ENCODE peak calls at places on chromosome 16, in ten cellular contexts. R is T-helper 17 cell; J is NCI-H446; F is ELR; I is NCI-H1417; N is sciatic nerve; C is CD4-positive, alpha-beta memory T cell; V is T follicular helper cell; P is NCI-H510A; A is lung microvascular endothelial cell. O is an unnamed sample.

GRCh38 chr16:17970816-17971291 is 365.7 kb downstream of the NPIPA8 start:
- DNase-seq in C (no peak), P (no peak), I (no peak), R (no peak), A (no peak), F (no peak), V (no peak), N (no peak), J (no peak), O (no peak)

GRCh38 chr16:2817496-2818277 is 650 bp downstream of the PRSS21 start:
- DNase-seq in V (no peak), J (no peak), P (no peak), N (peak), F (no peak), R (no peak), A (no peak), I (no peak), C (no peak), O (no peak)

GRCh38 chr16:77060614-77061013 is 130.4 kb upstream of the MON1B start:
- DNase-seq in V (no peak), N (no peak), A (no peak), C (no peak), F (no peak), I (no peak), R (no peak), P (no peak), J (no peak), O (no peak)

GRCh38 chr16:70472786-70473433 is 18.5 kb downstream of the FCSK start:
- DNase-seq in F (no peak), J (no peak), N (no peak), C (no peak), I (no peak), P (no peak), A (no peak), V (no peak), R (no peak), O (no peak)

GRCh38 chr16:29738514-29738913 is 7.3 kb downstream of the C16orf54 start:
- DNase-seq in A (no peak), P (no peak), I (no peak), N (no peak), R (no peak), C (peak), F (no peak), V (peak), J (no peak), O (no peak)

GRCh38 chr16:54489225-54489781 is 202.7 kb upstream of the IRX3 start:
- DNase-seq in C (no peak), J (no peak), N (no peak), V (no peak), I (peak), A (no peak), P (no peak), R (no peak), F (no peak), O (no peak)

GRCh38 chr16:76910931-76911330 is 280.1 kb upstream of the MON1B start:
- DNase-seq in V (no peak), C (no peak), J (no peak), A (no peak), F (no peak), N (no peak), R (no peak), I (no peak), P (no peak), O (no peak)

GRCh38 chr16:31542763-31543162 is 15.1 kb downstream of the AHSP start:
- DNase-seq in V (no peak), F (no peak), N (no peak), J (no peak), I (no peak), P (no peak), A (no peak), C (no peak), R (no peak), O (no peak)

GRCh38 chr16:4694664-4695451 is 1.5 kb downstream of the NUDT16L1 start:
- DNase-seq in V (no peak), R (no peak), C (no peak), F (no peak), J (no peak), N (no peak), P (no peak), A (no peak), I (no peak), O (no peak)

GRCh38 chr16:88022076-88023042 is 71.1 kb downstream of the BANP start:
- DNase-seq in C (no peak), I (peak), R (no peak), J (no peak), P (no peak), N (no peak), V (no peak), A (no peak), F (no peak), O (no peak)

GRCh38 chr16:10045291-10045775 is 136.9 kb downstream of the GRIN2A start:
- DNase-seq in A (no peak), I (no peak), P (no peak), J (no peak), V (no peak), C (no peak), F (no peak), R (no peak), N (no peak), O (no peak)

GRCh38 chr16:4927661-4928060 is 9.3 kb downstream of the PPL start:
- DNase-seq in R (no peak), N (no peak), P (no peak), C (no peak), J (no peak), F (no peak), I (no peak), A (no peak), V (no peak), O (no peak)

GRCh38 chr16:7086842-7087616 is 245.6 kb upstream of the RBFOX1 start:
- DNase-seq in P (no peak), C (no peak), R (no peak), J (peak), I (no peak), F (no peak), A (no peak), V (no peak), N (peak), O (no peak)

GRCh38 chr16:21656795-21657768 is 4.7 kb upstream of the IGSF6 start:
- DNase-seq in F (peak), C (peak), I (peak), V (peak), N (no peak), J (no peak), A (peak), P (no peak), R (no peak), O (no peak)

GRCh38 chr16:23509763-23510153 is 536 bp downstream of the GGA2 start:
- DNase-seq in C (peak), J (no peak), I (peak), N (peak), F (peak), P (peak), R (no peak), V (peak), A (peak), O (no peak)

GRCh38 chr16:75806487-75806886 is 80.2 kb upstream of the CPHXL start:
- DNase-seq in C (no peak), P (no peak), J (no peak), V (no peak), R (no peak), N (no peak), A (no peak), F (no peak), I (no peak), O (no peak)

GRCh38 chr16:1708768-1709180 is 2.8 kb downstream of the MAPK8IP3 start:
- DNase-seq in J (no peak), I (no peak), C (no peak), F (peak), V (no peak), A (no peak), P (peak), R (no peak), N (no peak), O (no peak)